ENCODE peak calls at places on chromosomes 3 and 15, in five cellular contexts. L is heart left ventricle, Q is astrocyte of the spinal cord, P is fibroblast of pulmonary artery, C is HepG2. J is an unnamed sample.

GRCh38 chr3:45387171-45387570 is 1.2 kb upstream of the LARS2 start:
- DNase-seq in L (no peak), Q (no peak), P (no peak), C (no peak), J (no peak)

GRCh38 chr3:57949344-57949743 is 58.9 kb upstream of the FLNB start:
- DNase-seq in L (no peak), Q (no peak), P (no peak), C (no peak), J (no peak)

GRCh38 chr15:78406016-78406590 is 31.9 kb upstream of the IREB2 start:
- DNase-seq in L (no peak), Q (no peak), P (peak), C (no peak), J (no peak)

GRCh38 chr15:48946088-48946839 is 17.5 kb downstream of the SHC4 start:
- DNase-seq in L (no peak), Q (peak), P (peak), C (no peak), J (no peak)

GRCh38 chr3:27253831-27254230 is 115.4 kb downstream of the NEK10 start:
- DNase-seq in L (no peak), Q (peak), P (peak), C (peak), J (peak)

GRCh38 chr3:21357241-21357640 is 393.8 kb downstream of the ZNF385D start:
- DNase-seq in L (no peak), Q (no peak), P (no peak), C (no peak), J (no peak)

GRCh38 chr3:178494376-178494775 is 41.9 kb upstream of the KCNMB2 start:
- DNase-seq in L (no peak), Q (peak), P (no peak), C (no peak), J (no peak)

GRCh38 chr3:184566441-184567414 is 5.1 kb downstream of the EPHB3 start:
- DNase-seq in L (no peak), Q (no peak), P (no peak), C (no peak), J (no peak)

GRCh38 chr3:182484682-182485081 is 308.6 kb upstream of the ATP11B start:
- DNase-seq in L (no peak), Q (no peak), P (no peak), C (no peak), J (no peak)

GRCh38 chr15:41629883-41630282 is 30.3 kb upstream of the MGA start:
- DNase-seq in L (no peak), Q (no peak), P (no peak), C (no peak), J (no peak)

GRCh38 chr3:184361532-184361931 is at the start of the genes CLCN2 and POLR2H:
- DNase-seq in L (peak), Q (peak), P (peak), C (peak), J (peak)

GRCh38 chr15:26158176-26158575 is 295.0 kb upstream of the ATP10A start:
- DNase-seq in L (no peak), Q (no peak), P (no peak), C (no peak), J (no peak)

GRCh38 chr15:50906954-50907865 is 1.3 kb upstream of the AP4E1 start:
- DNase-seq in L (no peak), Q (no peak), P (no peak), C (peak), J (no peak)

GRCh38 chr3:115913069-115913686 is 289.9 kb downstream of the GAP43 start:
- DNase-seq in L (no peak), Q (peak), P (no peak), C (peak), J (no peak)

GRCh38 chr15:25793354-25794050 is 69.6 kb downstream of the ATP10A start:
- DNase-seq in L (no peak), Q (no peak), P (no peak), C (no peak), J (no peak)

GRCh38 chr3:53114412-53115074 is 15.7 kb downstream of the RFT1 start:
- DNase-seq in L (no peak), Q (no peak), P (no peak), C (no peak), J (no peak)

GRCh38 chr3:25787689-25788088 is 2.2 kb upstream of the OXSM start:
- DNase-seq in L (no peak), Q (no peak), P (no peak), C (no peak), J (no peak)

GRCh38 chr15:55795031-55795430 is 52.1 kb upstream of the PRTG start:
- DNase-seq in L (no peak), Q (no peak), P (no peak), C (no peak), J (no peak)

GRCh38 chr3:194254032-194254431 is 97.1 kb downstream of the CPN2 start:
- DNase-seq in L (no peak), Q (no peak), P (no peak), C (no peak), J (no peak)

GRCh38 chr3:150370129-150370602 is 37.9 kb upstream of the TSC22D2 start:
- DNase-seq in L (peak), Q (peak), P (peak), C (peak), J (peak)

GRCh38 chr15:62899090-62899493 is 143.5 kb upstream of the TPM1 start:
- DNase-seq in L (peak), Q (no peak), P (no peak), C (peak), J (no peak)

GRCh38 chr3:129890125-129890524 is 3.4 kb downstream of the TMCC1 start:
- DNase-seq in L (no peak), Q (no peak), P (no peak), C (peak), J (no peak)

GRCh38 chr3:61927332-61927731 is 366.0 kb downstream of the PTPRG start:
- DNase-seq in L (peak), Q (peak), P (peak), C (no peak), J (no peak)

GRCh38 chr3:62201438-62202035 is 171.8 kb downstream of the FEZF2 start:
- DNase-seq in L (no peak), Q (peak), P (peak), C (peak), J (peak)

GRCh38 chr3:172626241-172626640 is 84.6 kb downstream of the NCEH1 start:
- DNase-seq in L (no peak), Q (peak), P (peak), C (no peak), J (no peak)

GRCh38 chr3:172627057-172627809 is 83.6 kb downstream of the NCEH1 start:
- DNase-seq in L (no peak), Q (peak), P (peak), C (no peak), J (no peak)

GRCh38 chr3:172625404-172625803 is 85.5 kb downstream of the NCEH1 start:
- DNase-seq in L (no peak), Q (no peak), P (peak), C (no peak), J (no peak)

GRCh38 chr3:172630316-172630715 is 80.6 kb downstream of the NCEH1 start:
- DNase-seq in L (no peak), Q (no peak), P (peak), C (no peak), J (no peak)

GRCh38 chr3:172629470-172629869 is 81.4 kb downstream of the NCEH1 start:
- DNase-seq in L (no peak), Q (no peak), P (peak), C (no peak), J (no peak)
- TF ChIP-seq CTCF in L (no peak), Q (no peak), P (no peak), C (no peak), J (no peak)

GRCh38 chr15:75065467-75065850 is 42.1 kb downstream of the PPCDC start:
- DNase-seq in L (no peak), Q (no peak), P (no peak), C (peak), J (no peak)

GRCh38 chr15:75068748-75069147 is 45.4 kb downstream of the PPCDC start:
- DNase-seq in L (no peak), Q (no peak), P (no peak), C (no peak), J (no peak)

GRCh38 chr15:75069301-75069925 is 46.0 kb downstream of the PPCDC start:
- DNase-seq in L (no peak), Q (no peak), P (no peak), C (no peak), J (no peak)

GRCh38 chr15:75065851-75066509 is 42.6 kb downstream of the PPCDC start:
- DNase-seq in L (no peak), Q (no peak), P (no peak), C (peak), J (no peak)

DNA sequence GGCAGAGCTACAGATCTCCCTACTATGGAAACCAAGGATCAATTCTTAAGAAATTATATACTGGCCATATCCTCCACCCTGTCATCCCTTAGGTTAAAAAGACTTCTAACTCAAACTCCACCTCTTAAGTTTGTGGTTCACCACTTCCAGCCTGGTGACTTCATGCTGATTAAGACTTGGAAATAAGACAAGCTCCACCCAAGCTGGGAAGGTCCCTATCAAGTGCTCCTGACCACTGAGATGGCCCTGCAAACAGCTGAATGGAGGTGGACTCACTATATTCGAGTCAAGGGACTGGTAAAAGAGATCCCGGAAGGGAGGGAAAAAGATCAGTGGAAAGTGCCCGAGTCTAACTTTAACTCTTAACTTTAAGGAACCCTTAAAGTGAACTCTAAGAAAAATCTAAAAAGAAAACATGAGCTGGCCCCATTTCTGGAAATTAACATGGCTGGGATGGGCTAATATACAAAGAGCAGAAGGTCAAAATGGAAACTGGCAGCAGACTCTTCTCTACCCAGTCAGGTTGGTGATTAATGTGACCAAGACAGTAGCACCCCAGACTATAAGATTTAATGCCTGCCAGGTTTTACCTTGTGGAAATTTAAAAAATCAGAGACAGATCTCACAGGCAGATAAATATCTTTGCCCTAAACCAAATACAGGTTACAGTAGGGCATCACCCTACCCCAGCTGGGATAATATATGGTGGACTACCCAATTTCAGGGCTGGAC is 43.9 kb downstream of the PPCDC start:
- DNase-seq in L (no peak), Q (peak), P (peak), C (no peak), J (no peak)
- H3K4me3 ChIP-seq in L (no peak), Q (no peak), P (no peak), C (no peak), J (no peak)

DNA sequence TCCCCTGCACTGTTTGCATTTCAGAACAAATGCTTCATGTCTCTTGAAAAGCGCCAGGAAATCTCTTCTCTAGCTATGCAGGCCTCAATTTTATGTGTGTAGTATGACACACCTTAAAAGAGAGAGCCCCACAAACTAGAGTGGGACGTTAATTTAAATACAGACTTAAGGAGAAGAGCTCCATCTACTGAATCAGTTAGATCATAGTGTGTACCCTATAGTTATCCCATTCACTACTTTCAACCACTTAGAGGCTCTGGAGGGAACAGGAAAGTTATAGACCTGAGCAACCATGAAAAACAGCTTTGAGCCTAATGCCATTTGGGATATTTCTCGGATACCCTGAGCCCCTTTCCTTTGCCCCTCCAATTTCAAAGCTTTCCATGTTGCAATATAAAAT is 153.7 kb downstream of the TIGIT start:
- DNase-seq in L (no peak), Q (no peak), P (no peak), C (no peak), J (no peak)
- TF ChIP-seq CTCF in L (no peak), Q (no peak), P (no peak), C (no peak), J (no peak)

GRCh38 chr15:37394402-37395099 is 294.2 kb upstream of the MEIS2 start:
- DNase-seq in L (no peak), Q (no peak), P (no peak), C (no peak), J (no peak)

GRCh38 chr15:37395100-37395468 is 294.7 kb upstream of the MEIS2 start:
- DNase-seq in L (no peak), Q (no peak), P (no peak), C (no peak), J (no peak)

DNA sequence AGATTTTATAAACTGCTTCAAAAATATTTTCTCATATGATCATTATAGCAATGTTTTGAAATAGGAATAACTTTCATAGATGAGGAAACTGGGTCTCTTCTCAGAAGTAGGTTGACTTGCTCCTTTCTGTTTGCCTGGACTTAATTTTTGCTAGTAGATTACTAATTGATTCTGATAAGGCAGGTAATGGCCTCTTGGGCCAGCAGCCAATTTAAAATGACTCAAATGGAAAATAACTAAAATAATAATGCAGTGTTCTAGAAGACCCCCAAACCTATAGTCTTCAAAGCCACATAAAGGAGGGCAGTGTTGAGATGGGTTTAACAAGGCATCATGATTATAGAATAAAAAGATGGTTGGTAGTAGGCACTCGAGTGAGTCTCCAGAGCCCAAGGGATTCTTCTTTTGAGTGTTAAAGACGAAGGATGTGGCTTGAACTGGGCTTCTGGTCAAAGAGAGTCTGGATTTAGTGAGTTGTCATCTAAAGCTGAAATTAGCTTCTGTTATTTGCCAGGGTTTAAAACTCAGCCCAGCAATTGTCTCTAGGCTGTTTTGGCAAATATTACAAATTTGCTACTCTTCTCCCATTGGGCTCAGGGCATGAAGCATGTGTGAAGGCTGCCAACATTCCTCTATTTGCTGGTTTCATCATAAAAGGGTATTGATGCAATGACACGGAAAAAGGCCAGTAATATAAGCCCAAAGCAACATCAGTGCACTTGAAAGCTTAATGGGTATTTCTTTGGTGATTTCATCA is 297.1 kb upstream of the MEIS2 start:
- DNase-seq in L (no peak), Q (no peak), P (no peak), C (no peak), J (no peak)
- H3K4me3 ChIP-seq in L (no peak), Q (no peak), P (no peak), C (no peak), J (no peak)

GRCh38 chr3:134060561-134061385 is 31.0 kb upstream of the SLCO2A1 start:
- DNase-seq in L (no peak), Q (no peak), P (peak), C (peak), J (no peak)
- TF ChIP-seq CTCF in L (no peak), Q (no peak), P (no peak), C (no peak), J (no peak)

GRCh38 chr15:65399997-65400396 is 22.2 kb upstream of the IGDCC3 start:
- DNase-seq in L (no peak), Q (no peak), P (no peak), C (no peak), J (no peak)

GRCh38 chr15:65399001-65399706 is 21.4 kb upstream of the IGDCC3 start:
- DNase-seq in L (no peak), Q (no peak), P (no peak), C (no peak), J (no peak)

GRCh38 chr15:65401607-65402240 is 21.0 kb downstream of the IGDCC4 start:
- DNase-seq in L (no peak), Q (no peak), P (no peak), C (no peak), J (no peak)

GRCh38 chr15:65402971-65403370 is 19.8 kb downstream of the IGDCC4 start:
- DNase-seq in L (no peak), Q (no peak), P (no peak), C (no peak), J (no peak)

GRCh38 chr15:65400760-65401606 is 21.8 kb downstream of the IGDCC4 start:
- DNase-seq in L (peak), Q (peak), P (peak), C (peak), J (peak)
- H3K4me3 ChIP-seq in L (no peak), Q (no peak), P (no peak), C (no peak), J (peak)

DNA sequence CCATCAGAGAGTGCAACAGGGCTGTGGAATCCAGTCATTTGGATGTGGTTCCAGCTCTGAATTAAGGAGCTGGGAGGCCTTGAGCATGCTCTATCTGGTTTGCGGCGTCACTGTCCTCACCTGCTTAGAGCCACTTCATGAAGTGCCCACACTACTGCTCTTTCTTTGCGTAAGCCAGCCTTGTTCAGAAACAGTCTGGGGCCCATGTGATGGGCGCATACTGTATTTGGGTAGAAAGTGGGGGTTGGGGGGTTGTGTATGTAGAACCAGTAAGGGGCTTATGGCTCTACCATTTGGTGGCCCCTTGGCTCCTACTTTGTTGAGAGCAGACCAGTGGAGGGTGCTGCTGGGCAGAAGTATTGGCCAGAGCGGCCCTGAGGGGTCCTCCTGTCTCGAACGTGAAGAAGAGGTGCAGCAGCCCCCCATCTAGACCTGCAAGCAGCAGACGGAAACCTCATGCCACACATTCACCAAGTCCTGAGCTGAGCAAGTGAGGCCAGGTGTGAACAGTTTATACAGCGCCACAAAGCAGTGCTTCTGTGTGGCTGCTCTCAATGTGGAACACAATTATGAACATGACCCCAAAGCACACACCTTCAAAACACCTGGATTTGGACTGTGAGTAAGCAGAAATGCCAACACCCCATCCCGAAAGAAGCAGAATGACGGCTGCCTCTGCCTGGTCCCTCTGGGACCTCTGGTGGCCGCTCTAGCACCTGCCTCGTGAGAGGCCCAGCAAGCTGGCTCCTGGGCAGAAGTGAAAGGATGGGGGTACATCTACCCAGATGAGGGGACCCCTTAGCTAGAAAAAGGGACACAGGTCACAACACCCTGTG is 26.6 kb downstream of the SRPRB start:
- DNase-seq in L (no peak), Q (no peak), P (no peak), C (no peak), J (no peak)
- TF ChIP-seq CTCF in L (no peak), Q (no peak), P (no peak), C (peak), J (no peak)

DNA sequence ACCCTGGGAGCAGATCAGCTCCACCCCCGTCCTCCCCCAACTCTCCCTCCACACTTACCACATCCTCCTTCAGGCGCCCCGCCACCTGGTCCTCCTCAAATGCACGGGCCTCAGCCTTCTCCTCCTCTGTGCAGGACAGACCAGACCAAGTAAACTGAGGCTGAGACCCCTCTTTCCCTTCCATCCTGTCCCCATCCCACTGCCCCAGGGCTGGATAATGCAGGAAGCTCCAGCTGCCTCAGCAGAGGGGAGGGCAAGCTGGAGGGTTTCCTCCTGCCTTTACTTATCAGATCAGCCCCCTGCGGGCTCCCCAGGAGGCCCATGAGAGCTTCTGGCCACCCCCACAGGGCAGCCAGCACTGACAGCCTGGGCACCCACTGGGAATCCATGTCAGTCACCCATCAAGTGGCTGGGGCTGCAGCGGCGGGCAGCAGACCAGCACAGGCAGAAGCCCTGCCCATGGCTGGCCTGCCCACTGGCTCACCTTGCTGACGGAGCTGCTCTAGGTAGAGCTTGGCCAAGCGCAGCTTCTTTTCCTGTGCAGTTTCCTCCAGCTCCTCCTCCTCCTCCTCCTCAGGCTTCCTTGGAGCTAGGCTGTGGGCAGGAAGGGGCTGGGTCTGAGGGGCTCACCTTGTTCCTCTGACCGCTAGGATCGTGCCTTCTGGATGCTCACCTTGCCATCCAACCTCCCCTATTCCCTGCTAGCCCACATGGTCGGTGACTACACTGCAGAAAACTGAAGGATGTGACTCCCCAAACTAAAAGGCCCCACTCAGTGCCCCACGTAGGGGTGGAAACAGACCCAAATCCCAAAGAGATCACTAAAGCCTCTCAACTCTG is 3.9 kb downstream of the RRP9 start:
- DNase-seq in L (no peak), Q (no peak), P (no peak), C (no peak), J (no peak)
- H3K4me3 ChIP-seq in L (no peak), Q (no peak), P (no peak), C (no peak), J (no peak)

J was measured in neural progenitor cell.